ENCODE peak calls at places on chromosomes 2 and 18, in five cellular contexts. R is EL; A is occipital lobe; V is A549; W is stimulated activated CD4-positive, alpha-beta T cell treated with anti-CD3 and anti-CD28 coated beads, Interleukin-2, amount 100 ng/mL, for 48 hours. L is an unnamed sample.

GRCh38 chr2:41605914-41606313 is 441.9 kb upstream of the PKDCC start:
- DNase-seq in V (no peak), W (no peak), R (no peak), A (no peak), L (no peak)

GRCh38 chr2:17517481-17518211 is 594 bp downstream of the RAD51AP2 start:
- DNase-seq in R (no peak), A (no peak), V (no peak), W (no peak), L (no peak)

GRCh38 chr2:232018191-232018590 is 56.7 kb downstream of the DIS3L2 start:
- DNase-seq in R (no peak), W (no peak), A (no peak), V (no peak), L (no peak)

GRCh38 chr18:57004366-57005121 is 142.3 kb upstream of the BOD1L2 start:
- DNase-seq in R (peak; percentile 54), W (no peak), V (peak; percentile 20), A (no peak), L (no peak)

GRCh38 chr2:101625387-101625786 is 72.1 kb upstream of the MAP4K4 start:
- DNase-seq in W (no peak), V (no peak), A (no peak), R (no peak), L (no peak)

GRCh38 chr2:185854910-185855309 is 116.3 kb downstream of the FSIP2 start:
- DNase-seq in V (no peak), W (no peak), R (no peak), A (no peak), L (no peak)

GRCh38 chr2:56656826-56657225 is 473.0 kb downstream of the CCDC85A start:
- DNase-seq in W (no peak), R (no peak), A (no peak), V (no peak), L (no peak)

GRCh38 chr18:42290318-42291307 is 335.6 kb downstream of the PIK3C3 start:
- DNase-seq in V (no peak), R (no peak), A (no peak), W (no peak), L (no peak)

GRCh38 chr2:136182315-136182714 is 64.4 kb upstream of the CXCR4 start:
- DNase-seq in A (no peak), R (no peak), V (no peak), W (no peak), L (no peak)

GRCh38 chr2:36562245-36562644 is 35.7 kb downstream of the FEZ2 start:
- DNase-seq in R (peak; percentile 83), W (no peak), A (no peak), V (peak; percentile 49), L (no peak)

GRCh38 chr18:3015851-3016250 is 2.9 kb upstream of the LPIN2 start:
- DNase-seq in V (no peak), W (no peak), A (no peak), R (no peak), L (no peak)

GRCh38 chr2:13014783-13015182 is 298.0 kb downstream of the TRIB2 start:
- DNase-seq in R (no peak), W (no peak), V (no peak), A (no peak), L (no peak)

GRCh38 chr18:12397254-12397653 is 10.5 kb upstream of the PRELID3A start:
- DNase-seq in R (no peak), W (no peak), V (no peak), A (no peak), L (no peak)

GRCh38 chr2:99879481-99879880 is 262.9 kb downstream of the AFF3 start:
- DNase-seq in R (peak; percentile 55), A (no peak), W (no peak), V (no peak), L (no peak)

GRCh38 chr2:27435628-27436027 is 6.6 kb upstream of the KRTCAP3 start:
- DNase-seq in V (no peak), A (no peak), R (no peak), W (no peak), L (no peak)

GRCh38 chr2:177391822-177392372 is 676 bp upstream of the AGPS start:
- DNase-seq in V (no peak), A (no peak), R (no peak), W (no peak), L (no peak)

GRCh38 chr2:37324536-37324785 is 172 bp downstream of the PRKD3 start:
- DNase-seq in A (no peak), W (no peak), R (no peak), V (no peak), L (peak; percentile 94)

GRCh38 chr18:56475250-56475649 is 163.1 kb downstream of the TXNL1 start:
- DNase-seq in V (peak; percentile 13), W (no peak), A (no peak), R (peak; percentile 34), L (no peak)

GRCh38 chr18:34862561-34862960 is 152.5 kb downstream of the DTNA start:
- DNase-seq in W (no peak), V (no peak), A (no peak), R (no peak), L (no peak)

GRCh38 chr18:80159713-80160636 is 50.9 kb downstream of the ADNP2 start:
- DNase-seq in V (no peak), A (no peak), W (peak; percentile 44), R (peak; percentile 32), L (peak; percentile 62)

GRCh38 chr2:115122701-115123100 is 680.3 kb downstream of the DPP10 start:
- DNase-seq in V (no peak), A (no peak), R (no peak), W (no peak), L (no peak)

GRCh38 chr2:152611458-152612231 is 105.6 kb downstream of the PRPF40A start:
- DNase-seq in W (no peak), A (no peak), V (peak; percentile 9), R (peak; percentile 75), L (peak; percentile 62)

GRCh38 chr18:47912794-47913594 is 17.5 kb downstream of the SMAD2 start:
- DNase-seq in A (no peak), W (no peak), R (no peak), V (no peak), L (peak; percentile 43)

GRCh38 chr2:169528271-169528701 is 18.8 kb downstream of the KLHL41 start:
- DNase-seq in W (peak; percentile 79), V (peak; percentile 66), R (peak; percentile 58), A (no peak), L (peak; percentile 49)

GRCh38 chr18:21330122-21330701 is 88.2 kb downstream of the GREB1L start:
- DNase-seq in A (no peak), V (peak; percentile 62), R (peak; percentile 80), W (no peak), L (no peak)

GRCh38 chr2:120658285-120659158 is 77.1 kb upstream of the GLI2 start:
- DNase-seq in R (no peak), A (no peak), V (no peak), W (no peak), L (no peak)

GRCh38 chr18:9643549-9643948 is 29.2 kb upstream of the PPP4R1 start:
- DNase-seq in A (no peak), W (no peak), R (peak; percentile 96), V (peak; percentile 92), L (no peak)

GRCh38 chr2:234435836-234436481 is 60.9 kb downstream of the ARL4C start:
- DNase-seq in A (no peak), R (no peak), V (no peak), W (no peak), L (no peak)

GRCh38 chr2:239052720-239053665 is 205.1 kb downstream of the TWIST2 start:
- DNase-seq in A (no peak), V (no peak), R (no peak), W (no peak), L (no peak)

GRCh38 chr2:236117861-236118269 is 50.3 kb downstream of the GBX2 start:
- DNase-seq in A (no peak), R (no peak), W (no peak), V (peak; percentile 27), L (no peak)

GRCh38 chr2:240629968-240630770 is 4.9 kb downstream of the GPR35 start:
- DNase-seq in V (no peak), R (no peak), A (no peak), W (no peak), L (no peak)

GRCh38 chr18:79784965-79785770 is 12.6 kb upstream of the KCNG2 start:
- DNase-seq in A (no peak), W (no peak), V (no peak), R (no peak), L (no peak)

GRCh38 chr2:23900133-23900926 is 26.6 kb downstream of the ATAD2B start:
- DNase-seq in V (peak; percentile 54), W (no peak), A (no peak), R (peak; percentile 44), L (no peak)

GRCh38 chr2:115580784-115581183 is 1138.3 kb downstream of the DPP10 start:
- DNase-seq in A (no peak), R (no peak), W (no peak), V (no peak), L (no peak)

GRCh38 chr2:238978507-238978906 is 130.6 kb downstream of the TWIST2 start:
- DNase-seq in V (peak; percentile 74), W (no peak), R (no peak), A (no peak), L (no peak)

GRCh38 chr2:176131617-176132396 is 2.3 kb downstream of the HOXD8 start:
- DNase-seq in V (no peak), A (no peak), R (no peak), W (no peak), L (no peak)

GRCh38 chr2:1756456-1756855 is 12.1 kb upstream of the PXDN start:
- DNase-seq in W (no peak), A (no peak), V (no peak), R (no peak), L (no peak)

L was measured in psoas muscle.